ENCODE peak calls at places on chromosomes 1 and 21, in eight cellular contexts. B is ELR; R is stimulated activated effector memory CD8-positive, alpha-beta T cell treated with anti-CD3 and anti-CD28 coated beads, Interleukin-12 subunit alpha, Interleukin-12 subunit beta, amount 100 ng/mL, for 72 hours; P is GM10248; H is PC-3; I is hippocampal formation; M is mesothelial cell of epicardium; K is cardiac muscle cell. Y is an unnamed sample.

GRCh38 chr1:23273450-23274133 is 56.3 kb upstream of the HTR1D start:
- DNase-seq in B (peak), R (no peak), P (no peak), H (peak), I (no peak), M (no peak), K (peak), Y (no peak)

GRCh38 chr1:245378352-245379144 is 223.8 kb downstream of the KIF26B start:
- DNase-seq in B (no peak), R (no peak), P (no peak), H (no peak), I (no peak), M (no peak), K (no peak), Y (no peak)

GRCh38 chr1:230167419-230167852 is 100.4 kb downstream of the GALNT2 start:
- DNase-seq in B (peak), R (peak), P (peak), H (peak), I (no peak), M (no peak), K (peak), Y (peak)

GRCh38 chr1:21337931-21338567 is 47.8 kb upstream of the ECE1 start:
- DNase-seq in B (no peak), R (no peak), P (no peak), H (peak), I (no peak), M (no peak), K (peak), Y (no peak)

GRCh38 chr1:172654535-172654934 is 4.4 kb upstream of the FASLG start:
- DNase-seq in B (peak), R (no peak), P (no peak), H (peak), I (no peak), M (no peak), K (peak), Y (no peak)

GRCh38 chr1:173056355-173056754 is 5.6 kb upstream of the TNFSF18 start:
- DNase-seq in B (peak), R (no peak), P (no peak), H (peak), I (no peak), M (no peak), K (no peak), Y (no peak)

GRCh38 chr1:34362949-34363348 is 186.2 kb downstream of the C1orf94 start:
- DNase-seq in B (no peak), R (no peak), P (no peak), H (no peak), I (no peak), M (no peak), K (no peak), Y (no peak)

GRCh38 chr1:200971955-200972711 is 51.4 kb downstream of the KIF21B start:
- DNase-seq in B (peak), R (peak), P (peak), H (peak), I (peak), M (peak), K (peak), Y (peak)

GRCh38 chr21:21101911-21102310 is 103.7 kb downstream of the NCAM2 start:
- DNase-seq in B (peak), R (no peak), P (no peak), H (peak), I (peak), M (no peak), K (peak), Y (no peak)

GRCh38 chr1:45815667-45816458 is 12.5 kb downstream of the MAST2 start:
- DNase-seq in B (peak), R (no peak), P (no peak), H (peak), I (no peak), M (no peak), K (peak), Y (no peak)

GRCh38 chr1:203158967-203159665 is 16.5 kb downstream of the MYBPH start:
- DNase-seq in B (no peak), R (no peak), P (no peak), H (no peak), I (no peak), M (no peak), K (no peak), Y (no peak)

GRCh38 chr1:147821883-147822282 is 61.5 kb upstream of the GJA5 start:
- DNase-seq in B (no peak), R (no peak), P (no peak), H (no peak), I (no peak), M (no peak), K (peak), Y (no peak)

GRCh38 chr1:12486401-12487005 is 131.5 kb downstream of the DHRS3 start:
- DNase-seq in B (no peak), R (no peak), P (no peak), H (no peak), I (no peak), M (no peak), K (peak), Y (no peak)

GRCh38 chr1:99772809-99773208 is 6.4 kb upstream of the FRRS1 start:
- DNase-seq in B (no peak), R (no peak), P (no peak), H (no peak), I (no peak), M (no peak), K (no peak), Y (no peak)

GRCh38 chr1:203760506-203760905 is 4.5 kb upstream of the LAX1 start:
- DNase-seq in B (no peak), R (no peak), P (no peak), H (no peak), I (no peak), M (no peak), K (no peak), Y (no peak)

GRCh38 chr1:161731241-161731640 is 9.9 kb downstream of the FCRLB start:
- DNase-seq in B (no peak), R (no peak), P (no peak), H (no peak), I (no peak), M (no peak), K (no peak), Y (no peak)

GRCh38 chr1:110196917-110197782 is 13.0 kb upstream of the KCNC4 start:
- DNase-seq in B (peak), R (peak), P (peak), H (peak), I (no peak), M (no peak), K (peak), Y (peak)

GRCh38 chr1:53025034-53025777 is 36.8 kb upstream of the PODN start:
- DNase-seq in B (peak), R (no peak), P (no peak), H (no peak), I (no peak), M (no peak), K (peak), Y (no peak)

GRCh38 chr1:244807138-244807537 is 28.3 kb upstream of the COX20 start:
- DNase-seq in B (no peak), R (no peak), P (no peak), H (no peak), I (no peak), M (no peak), K (no peak), Y (no peak)

GRCh38 chr21:14956826-14957225 is 108.0 kb downstream of the NRIP1 start:
- DNase-seq in B (peak), R (no peak), P (no peak), H (peak), I (no peak), M (no peak), K (peak), Y (no peak)

GRCh38 chr1:184387069-184387870 is 441 bp downstream of the C1orf21 start:
- DNase-seq in B (peak), R (peak), P (peak), H (peak), I (peak), M (peak), K (peak), Y (no peak)

GRCh38 chr1:218025454-218025853 is 259.6 kb upstream of the RRP15 start:
- DNase-seq in B (peak), R (no peak), P (no peak), H (peak), I (no peak), M (no peak), K (no peak), Y (no peak)

GRCh38 chr1:95532335-95532734 is 298.3 kb downstream of the RWDD3 start:
- DNase-seq in B (no peak), R (no peak), P (no peak), H (peak), I (no peak), M (no peak), K (no peak), Y (no peak)

GRCh38 chr1:235642021-235642942 is 7.3 kb downstream of the GNG4 start:
- DNase-seq in B (peak), R (peak), P (peak), H (peak), I (no peak), M (no peak), K (peak), Y (peak)

GRCh38 chr21:33695785-33696184 is 53.5 kb downstream of the ITSN1 start:
- DNase-seq in B (no peak), R (no peak), P (no peak), H (no peak), I (no peak), M (no peak), K (no peak), Y (no peak)

GRCh38 chr1:163168053-163168452 is 34.7 kb downstream of the RGS5 start:
- DNase-seq in B (peak), R (no peak), P (no peak), H (peak), I (no peak), M (no peak), K (peak), Y (no peak)

GRCh38 chr1:160797861-160798273 is 1.9 kb downstream of the LY9 start:
- DNase-seq in B (no peak), R (peak), P (no peak), H (peak), I (no peak), M (no peak), K (no peak), Y (no peak)

GRCh38 chr1:48109390-48110009 is 112.3 kb upstream of the TRABD2B start:
- DNase-seq in B (peak), R (no peak), P (no peak), H (peak), I (no peak), M (no peak), K (peak), Y (no peak)

GRCh38 chr1:181984006-181984405 is 77.5 kb downstream of the ZNF648 start:
- DNase-seq in B (no peak), R (no peak), P (no peak), H (no peak), I (no peak), M (no peak), K (no peak), Y (no peak)

GRCh38 chr21:34560609-34561008 is 48.6 kb upstream of the KCNE1 start:
- DNase-seq in B (no peak), R (no peak), P (no peak), H (no peak), I (no peak), M (no peak), K (no peak), Y (no peak)

GRCh38 chr1:239951518-239952130 is 140.1 kb upstream of the FMN2 start:
- DNase-seq in B (peak), R (peak), P (peak), H (peak), I (peak), M (peak), K (peak), Y (no peak)

GRCh38 chr1:36951761-36952160 is 82.6 kb downstream of the GRIK3 start:
- DNase-seq in B (no peak), R (no peak), P (no peak), H (no peak), I (no peak), M (no peak), K (no peak), Y (no peak)

GRCh38 chr21:37564924-37565529 is 198.5 kb downstream of the DYRK1A start:
- DNase-seq in B (peak), R (no peak), P (no peak), H (peak), I (no peak), M (no peak), K (no peak), Y (no peak)

GRCh38 chr21:26637346-26637745 is 64.3 kb upstream of the CYYR1 start:
- DNase-seq in B (peak), R (no peak), P (no peak), H (peak), I (no peak), M (no peak), K (no peak), Y (no peak)

GRCh38 chr1:21669287-21670058 is at the start of gene RAP1GAP:
- DNase-seq in B (no peak), R (no peak), P (peak), H (no peak), I (peak), M (no peak), K (no peak), Y (no peak)

Y was measured in GM18507.